ENCODE peak calls at places on chromosomes 2 and 18, in four cellular contexts. V, S, K and J are unnamed samples.

GRCh38 chr2:218322756-218323525 is 30.6 kb upstream of the TMBIM1 start:
- DNase-seq in V (peak; percentile 84), S (peak; percentile 79), K (peak; percentile 68), J (peak; percentile 86)

GRCh38 chr2:137963535-137964065 is 673 bp upstream of the HNMT start:
- DNase-seq in V (no peak), S (no peak), K (no peak), J (no peak)

GRCh38 chr18:13280066-13280795 is 61.7 kb downstream of the LDLRAD4 start:
- DNase-seq in V (no peak), S (peak; percentile 64), K (peak; percentile 69), J (no peak)

GRCh38 chr2:218953366-218953954 is 6.0 kb upstream of the CDK5R2 start:
- DNase-seq in V (no peak), S (no peak), K (no peak), J (no peak)

GRCh38 chr2:27393225-27393624 is 12.7 kb upstream of the ZNF513 start:
- DNase-seq in V (no peak), S (no peak), K (no peak), J (no peak)

GRCh38 chr2:14743883-14744282 is 111.4 kb downstream of the LRATD1 start:
- DNase-seq in V (no peak), S (no peak), K (no peak), J (no peak)

GRCh38 chr2:12965540-12966269 is 249.0 kb downstream of the TRIB2 start:
- DNase-seq in V (no peak), S (peak; percentile 63), K (no peak), J (no peak)

GRCh38 chr2:121147766-121148165 is 137.2 kb downstream of the TFCP2L1 start:
- DNase-seq in V (no peak), S (peak; percentile 53), K (no peak), J (no peak)

GRCh38 chr18:45014047-45014501 is 333.4 kb downstream of the SETBP1 start:
- DNase-seq in V (peak; percentile 62), S (peak; percentile 68), K (no peak), J (no peak)

GRCh38 chr18:63132819-63133200 is 186.8 kb downstream of the BCL2 start:
- DNase-seq in V (no peak), S (no peak), K (no peak), J (no peak)

GRCh38 chr18:74493689-74494088 is 2.5 kb upstream of the CNDP2 start:
- DNase-seq in V (no peak), S (no peak), K (peak; percentile 41), J (no peak)

GRCh38 chr2:120899373-120899772 is 163.7 kb downstream of the GLI2 start:
- DNase-seq in V (no peak), S (no peak), K (no peak), J (no peak)

GRCh38 chr2:133674433-133675331 is 106.4 kb upstream of the NCKAP5 start:
- DNase-seq in V (peak; percentile 70), S (peak; percentile 12), K (peak; percentile 43), J (no peak)

GRCh38 chr2:45330617-45331016 is 280.4 kb downstream of the SRBD1 start:
- DNase-seq in V (no peak), S (peak; percentile 34), K (no peak), J (no peak)

GRCh38 chr2:150586858-150587257 is 99.4 kb upstream of the RND3 start:
- DNase-seq in V (no peak), S (peak; percentile 28), K (no peak), J (no peak)

GRCh38 chr2:207334631-207335371 is 169.1 kb upstream of the KLF7 start:
- DNase-seq in V (peak; percentile 84), S (peak; percentile 95), K (peak; percentile 80), J (no peak)

GRCh38 chr2:25294573-25295462 is 46.9 kb downstream of the DNMT3A start:
- DNase-seq in V (peak; percentile 75), S (no peak), K (peak; percentile 88), J (no peak)

GRCh38 chr2:45910473-45911060 is 259.1 kb downstream of the PRKCE start:
- DNase-seq in V (no peak), S (no peak), K (no peak), J (no peak)

GRCh38 chr2:149388120-149388816 is 57.9 kb downstream of the LYPD6 start:
- DNase-seq in V (no peak), S (no peak), K (no peak), J (no peak)

GRCh38 chr2:212727751-212728150 is 189.1 kb upstream of the ERBB4 start:
- DNase-seq in V (no peak), S (no peak), K (no peak), J (no peak)

GRCh38 chr2:108534577-108535379 is 508 bp downstream of the LIMS1 start:
- DNase-seq in V (no peak), S (no peak), K (peak; percentile 19), J (no peak)

GRCh38 chr18:37575646-37576045 is 10.0 kb upstream of the CELF4 start:
- DNase-seq in V (no peak), S (no peak), K (no peak), J (no peak)

GRCh38 chr2:219207884-219208740 is 1.5 kb downstream of the ZFAND2B start:
- DNase-seq in V (no peak), S (no peak), K (no peak), J (no peak)

GRCh38 chr2:26521054-26521912 is 43.4 kb upstream of the OTOF start:
- DNase-seq in V (no peak), S (no peak), K (no peak), J (no peak)

GRCh38 chr2:231190531-231191197 is 7.8 kb upstream of the ARMC9 start:
- DNase-seq in V (peak; percentile 70), S (no peak), K (peak; percentile 76), J (no peak)

GRCh38 chr2:5710615-5711014 is 18.4 kb downstream of the SOX11 start:
- DNase-seq in V (no peak), S (no peak), K (no peak), J (no peak)

GRCh38 chr2:73982140-73982617 is 2.5 kb upstream of the TET3 start:
- DNase-seq in V (no peak), S (no peak), K (no peak), J (no peak)

GRCh38 chr2:146678516-146678915 is 1166.3 kb upstream of the ACVR2A start:
- DNase-seq in V (no peak), S (no peak), K (no peak), J (no peak)

DNA sequence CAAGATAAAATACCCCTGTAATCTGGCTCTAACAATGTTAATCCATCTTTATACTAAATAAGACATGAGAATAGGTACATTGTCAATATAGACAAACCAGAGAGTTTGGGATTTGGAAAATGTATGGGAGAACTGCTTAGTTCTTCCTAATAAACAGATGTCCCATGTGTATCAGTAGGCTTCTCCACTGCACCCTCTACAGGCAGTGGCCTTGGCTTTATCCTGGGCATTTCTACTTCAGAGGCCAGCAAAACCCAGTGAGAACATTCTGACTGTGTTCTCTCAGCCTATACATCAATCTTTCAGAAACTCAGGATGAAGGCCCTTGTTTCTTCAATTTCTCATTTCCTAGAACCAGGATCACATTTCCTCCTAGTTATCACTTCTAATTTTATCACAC is 1167.5 kb upstream of the ACVR2A start:
- DNase-seq in V (no peak), S (no peak), K (no peak), J (no peak)
- TF ChIP-seq CTCF in V (no peak), S (no peak), K (no peak), J (no peak)

GRCh38 chr18:48680871-48681270 is 142.0 kb downstream of the CTIF start:
- DNase-seq in V (peak; percentile 96), S (no peak), K (peak; percentile 93), J (no peak)
- TF ChIP-seq CTCF in V (no peak), S (no peak), K (peak; percentile 10), J (no peak)

DNA sequence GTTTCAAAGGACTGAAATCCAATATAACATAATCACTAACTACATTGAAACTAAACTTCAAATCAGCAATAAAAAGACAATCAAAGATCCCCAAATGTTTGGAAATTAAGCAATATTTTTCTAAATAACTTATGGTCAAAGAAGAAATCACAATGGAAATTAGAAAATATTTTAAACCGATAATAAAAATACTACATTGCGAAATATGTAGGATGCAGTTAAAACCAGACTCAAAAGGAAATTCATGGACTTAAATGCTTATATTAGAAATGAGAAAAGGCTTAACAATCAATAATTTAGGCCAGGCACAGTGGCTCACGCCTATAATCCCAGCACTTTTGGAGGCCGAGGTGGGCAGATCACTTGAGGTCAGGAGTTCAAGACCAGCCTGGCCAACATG is 79.0 kb upstream of the HAAO start:
- DNase-seq in V (no peak), S (no peak), K (no peak), J (no peak)
- TF ChIP-seq CTCF in V (no peak), S (no peak), K (no peak), J (no peak)

DNA sequence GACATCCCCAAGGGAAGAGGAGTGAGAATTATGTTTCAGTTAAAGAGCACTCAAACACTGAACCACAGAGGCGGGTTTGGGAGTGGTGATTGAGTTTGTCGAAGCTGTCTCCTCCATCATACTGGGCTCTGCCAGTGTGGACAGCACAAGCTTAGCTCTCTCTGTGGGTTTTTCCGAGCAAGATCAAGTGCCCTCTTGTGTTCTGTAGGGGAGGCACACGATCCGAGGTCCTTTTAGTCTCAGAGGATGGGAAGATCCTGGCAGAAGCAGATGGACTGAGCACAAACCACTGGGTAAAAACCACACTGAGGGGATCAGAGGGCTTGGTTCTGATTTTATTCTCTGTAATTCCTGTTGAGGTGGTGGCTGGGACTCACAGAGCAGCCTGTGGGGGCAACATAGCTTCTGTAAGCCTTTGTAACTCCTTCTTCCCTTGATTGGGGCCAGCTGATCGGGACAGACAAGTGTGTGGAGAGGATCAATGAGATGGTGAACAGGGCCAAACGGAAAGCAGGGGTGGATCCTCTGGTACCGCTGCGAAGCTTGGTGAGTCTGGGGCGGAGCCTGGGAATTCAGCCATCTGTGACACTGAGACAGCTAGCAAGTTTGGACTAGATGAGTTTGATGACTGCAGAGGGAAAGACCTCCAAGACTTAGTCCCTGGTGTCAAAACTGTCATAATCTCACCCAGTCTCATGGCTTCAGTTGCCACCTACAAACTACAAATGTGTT is 2.0 kb downstream of the NAGK start:
- DNase-seq in V (no peak), S (no peak), K (no peak), J (no peak)
- TF ChIP-seq CTCF in V (peak; percentile 17), S (no peak), K (no peak), J (no peak)